ENCODE peak calls at places on chromosomes 13 and 19, in seven cellular contexts. F is uterus, R is heart left ventricle, C is ovary, P is HCT116, B is IMR-90, T is lower leg skin. G is an unnamed sample.

GRCh38 chr19:47232422-47233211 is 1.6 kb upstream of the BBC3 start:
- DNase-seq in F (no peak), T (no peak), P (no peak), R (no peak), C (no peak), B (peak; percentile 82), G (no peak)

GRCh38 chr19:46221152-46221551 is 8.4 kb upstream of the IGFL1 start:
- DNase-seq in P (no peak), F (no peak), R (no peak), B (no peak), T (no peak), C (no peak), G (peak; percentile 82)

GRCh38 chr13:107650081-107650701 is 565.1 kb downstream of the LIG4 start:
- DNase-seq in P (peak; percentile 6), F (peak; percentile 16), C (peak; percentile 51), R (peak; percentile 29), B (peak; percentile 62), T (no peak), G (no peak)

GRCh38 chr13:84279166-84279565 is 396.9 kb upstream of the SLITRK1 start:
- DNase-seq in B (peak; percentile 1), P (no peak), F (no peak), C (no peak), R (no peak), T (no peak), G (no peak)

GRCh38 chr19:4130635-4131438 is 6.9 kb upstream of the MAP2K2 start:
- DNase-seq in T (no peak), R (no peak), P (peak; percentile 40), C (no peak), B (peak; percentile 90), F (no peak), G (no peak)

GRCh38 chr19:46723471-46723870 is 6.6 kb upstream of the PRKD2 start:
- DNase-seq in B (no peak), P (no peak), C (no peak), F (no peak), T (no peak), R (no peak), G (no peak)

GRCh38 chr19:7505682-7506384 is 10.1 kb upstream of the ZNF358 start:
- DNase-seq in R (no peak), F (no peak), P (no peak), C (no peak), T (no peak), B (no peak), G (no peak)

GRCh38 chr19:44925114-44925891 is 10.9 kb downstream of the APOC1 start:
- DNase-seq in T (peak; percentile 71), B (peak; percentile 49), C (peak; percentile 78), P (no peak), F (peak; percentile 49), R (peak; percentile 83), G (no peak)

GRCh38 chr13:100989424-100989823 is 314.8 kb upstream of the TMTC4 start:
- DNase-seq in R (no peak), P (no peak), B (no peak), C (no peak), F (no peak), T (no peak), G (no peak)

GRCh38 chr13:19817510-19818158 is 34.9 kb upstream of the PSPC1 start:
- DNase-seq in F (no peak), R (no peak), P (no peak), B (no peak), C (no peak), T (no peak), G (no peak)

GRCh38 chr19:18589380-18590272 is 1.0 kb downstream of the REX1BD start:
- DNase-seq in C (peak; percentile 72), F (peak; percentile 68), R (peak; percentile 73), B (peak; percentile 55), T (no peak), P (peak; percentile 73), G (no peak)

GRCh38 chr13:41188584-41188983 is 5.8 kb downstream of the KBTBD7 start:
- DNase-seq in R (no peak), P (no peak), B (peak; percentile 89), T (no peak), C (no peak), F (no peak), G (no peak)

GRCh38 chr13:36357692-36358091 is 11.5 kb upstream of the SPART start:
- DNase-seq in P (no peak), T (peak; percentile 46), B (no peak), F (peak; percentile 75), C (peak; percentile 57), R (no peak), G (no peak)

GRCh38 chr13:31037351-31037750 is 104.9 kb downstream of the TEX26 start:
- DNase-seq in T (no peak), F (no peak), C (no peak), P (no peak), B (no peak), R (no peak), G (no peak)

GRCh38 chr13:32911506-32911905 is 104.7 kb upstream of the KL start:
- DNase-seq in C (no peak), P (peak; percentile 60), T (no peak), B (peak; percentile 57), R (no peak), F (no peak), G (no peak)

GRCh38 chr13:43924549-43925245 is 45.0 kb downstream of the LACC1 start:
- DNase-seq in C (no peak), B (no peak), F (no peak), R (no peak), T (no peak), P (no peak), G (no peak)

GRCh38 chr19:14767466-14767971 is 10.8 kb downstream of the ADGRE2 start:
- DNase-seq in B (no peak), T (no peak), P (no peak), C (no peak), R (no peak), F (no peak), G (peak; percentile 93)
- TF ChIP-seq POLR2A in B (no peak), T (no peak), P (no peak), C (no peak), R (no peak), F (no peak), G (no peak)

GRCh38 chr19:28726533-28726932 is 486.4 kb downstream of the UQCRFS1 start:
- DNase-seq in C (no peak), F (no peak), P (no peak), R (no peak), B (no peak), T (no peak), G (no peak)

GRCh38 chr19:28731113-28731512 is 481.8 kb downstream of the UQCRFS1 start:
- DNase-seq in B (no peak), T (no peak), C (no peak), R (no peak), P (no peak), F (no peak), G (no peak)

GRCh38 chr19:28727133-28727834 is 485.7 kb downstream of the UQCRFS1 start:
- DNase-seq in B (no peak), F (no peak), C (peak; percentile 17), T (no peak), R (no peak), P (no peak), G (no peak)

GRCh38 chr19:28731577-28731976 is 481.4 kb downstream of the UQCRFS1 start:
- DNase-seq in P (no peak), T (no peak), C (no peak), B (no peak), R (no peak), F (no peak), G (no peak)

DNA sequence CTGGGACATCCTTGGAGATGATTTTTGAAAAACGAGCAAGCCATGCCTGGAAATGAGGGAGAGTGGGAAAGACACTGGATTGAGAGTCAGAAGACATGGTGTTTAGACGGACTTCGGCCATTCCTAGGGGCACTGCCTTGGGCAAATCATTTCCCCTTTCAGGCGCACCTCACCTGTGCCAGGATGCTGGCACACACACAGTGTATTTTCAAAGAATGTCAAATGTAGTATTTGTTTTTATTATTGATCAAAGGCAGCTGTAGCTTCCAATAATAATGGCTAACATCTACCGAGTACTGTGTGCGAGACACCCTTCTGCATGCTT is 485.2 kb downstream of the UQCRFS1 start:
- DNase-seq in F (no peak), T (no peak), P (no peak), C (no peak), B (no peak), R (no peak), G (no peak)
- TF ChIP-seq CTCF in F (no peak), T (no peak), P (no peak), C (no peak), B (no peak), R (no peak), G (no peak)

DNA sequence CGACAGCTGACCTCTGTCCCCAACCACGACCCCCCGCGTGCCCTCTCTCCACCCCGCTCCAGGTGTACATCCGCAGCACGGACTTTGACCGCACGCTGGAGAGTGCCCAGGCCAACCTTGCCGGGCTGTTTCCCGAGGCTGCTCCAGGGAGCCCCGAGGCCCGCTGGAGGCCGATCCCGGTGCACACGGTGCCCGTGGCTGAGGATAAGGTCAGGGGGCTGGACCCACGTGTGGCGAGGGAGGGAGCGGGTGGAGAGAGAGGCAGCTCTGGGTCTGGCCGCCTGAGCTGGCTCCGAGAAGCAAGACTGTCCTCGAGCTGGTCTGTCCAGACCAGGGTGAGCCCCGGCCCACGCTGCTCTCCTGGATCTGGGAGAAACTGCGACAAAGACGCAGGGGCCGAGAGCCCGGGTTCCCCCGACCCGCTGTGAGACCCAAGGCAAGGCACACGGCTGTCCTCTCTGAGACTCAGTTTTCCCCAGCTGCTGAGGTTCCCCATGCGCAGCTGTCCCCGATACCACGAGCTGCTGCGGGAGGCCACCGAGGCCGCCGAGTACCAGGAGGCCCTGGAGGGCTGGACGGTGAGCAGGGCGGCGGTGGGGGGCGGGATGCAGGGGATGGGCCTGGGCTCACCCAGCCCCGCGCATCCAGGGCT is 1.5 kb downstream of the ACP4 start:
- DNase-seq in C (no peak), F (no peak), P (no peak), R (no peak), T (no peak), B (no peak), G (no peak)
- TF ChIP-seq POLR2A in C (no peak), F (no peak), P (no peak), R (no peak), T (no peak), B (no peak), G (no peak)

GRCh38 chr13:42878721-42879120 is 97.3 kb downstream of the FAM216B start:
- DNase-seq in P (no peak), R (no peak), C (no peak), T (no peak), B (no peak), F (no peak), G (no peak)

GRCh38 chr13:42885325-42885724 is 103.9 kb downstream of the FAM216B start:
- DNase-seq in C (no peak), F (no peak), R (no peak), B (no peak), T (no peak), P (no peak), G (no peak)

GRCh38 chr13:42883142-42883541 is 101.8 kb downstream of the FAM216B start:
- DNase-seq in C (no peak), F (no peak), P (no peak), T (no peak), B (no peak), R (no peak), G (no peak)

GRCh38 chr13:42880241-42880640 is 98.9 kb downstream of the FAM216B start:
- DNase-seq in C (no peak), B (no peak), T (no peak), F (peak; percentile 53), P (no peak), R (peak; percentile 35), G (no peak)

DNA sequence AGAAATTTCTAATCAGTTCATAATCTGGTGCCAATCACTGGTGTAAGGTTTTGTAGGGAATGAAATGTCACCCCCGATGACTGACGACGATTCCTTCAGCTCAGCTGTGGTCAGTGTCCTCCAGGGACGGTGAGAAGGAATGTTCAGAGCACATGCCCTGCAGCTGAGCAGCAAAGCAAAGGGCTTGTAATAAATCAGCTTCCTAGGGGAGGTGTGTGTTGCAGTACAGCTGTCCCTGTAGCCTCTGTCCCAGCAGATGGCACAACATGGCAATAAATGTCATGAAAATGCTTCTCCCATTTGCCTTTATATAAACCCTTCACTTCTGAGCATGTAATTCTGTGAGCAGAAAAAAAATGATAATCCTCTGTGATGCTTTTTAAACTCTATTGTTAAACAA is 102.4 kb downstream of the FAM216B start:
- DNase-seq in P (peak; percentile 2), R (no peak), F (no peak), C (no peak), T (no peak), B (peak; percentile 33), G (no peak)
- TF ChIP-seq CTCF in P (peak; percentile 12), R (peak; percentile 24), F (peak; percentile 10), C (no peak), T (no peak), B (no peak), G (no peak)

G was measured in vagina.